ENCODE peak calls at places on chromosomes 13 and 19, in ten cellular contexts. U is cardiac muscle cell; R is SK-N-SH; M is esophagus squamous epithelium; D is naive thymus-derived CD4-positive, alpha-beta T cell; X is heart right ventricle; B is body of pancreas; O is AG04450; G is A549; V is Karpas-422. Y is an unnamed sample. For H3K9me3, the result is how much of the 10 kb centered on the place peaks cover.

GRCh38 chr19:38663156-38663651 is 15.8 kb downstream of the ACTN4 start:
- DNase-seq in R (no peak), U (peak), V (no peak), G (no peak), D (no peak), O (no peak), B (no peak), M (no peak), X (no peak), Y (no peak)

GRCh38 chr13:20353973-20354372 is 121.9 kb upstream of the GJB6 start:
- DNase-seq in U (no peak), V (peak), D (no peak), X (no peak), R (no peak), M (no peak), O (no peak), B (no peak), G (no peak), Y (no peak)

GRCh38 chr13:46640843-46641242 is 87.9 kb downstream of the LRCH1 start:
- DNase-seq in G (no peak), V (no peak), B (no peak), U (no peak), M (no peak), R (no peak), O (no peak), D (no peak), X (no peak), Y (no peak)

GRCh38 chr13:29428310-29428991 is 167.0 kb downstream of the SLC7A1 start:
- DNase-seq in U (peak), B (peak), O (no peak), D (no peak), R (peak), X (peak), G (no peak), M (no peak), V (no peak), Y (no peak)

GRCh38 chr13:80399340-80400163 is 58.6 kb upstream of the SPRY2 start:
- DNase-seq in G (no peak), X (no peak), D (no peak), O (no peak), U (no peak), V (no peak), R (no peak), M (no peak), B (peak), Y (no peak)

GRCh38 chr13:79659161-79659560 is 178.2 kb downstream of the NDFIP2 start:
- DNase-seq in M (no peak), G (no peak), B (peak), D (no peak), X (peak), O (no peak), R (peak), U (peak), V (no peak), Y (no peak)

GRCh38 chr19:39506944-39507714 is 7.8 kb upstream of the SELENOV start:
- DNase-seq in V (peak), M (no peak), D (peak), G (peak), O (no peak), R (peak), X (no peak), U (peak), B (peak), Y (peak)

GRCh38 chr19:39498262-39499081 is at the start of gene DLL3:
- DNase-seq in O (no peak), D (no peak), X (no peak), U (peak), V (no peak), R (peak), B (no peak), G (no peak), M (no peak), Y (no peak)

GRCh38 chr13:109088528-109088927 is 459.1 kb downstream of the MYO16 start:
- DNase-seq in V (no peak), X (no peak), G (no peak), M (no peak), R (no peak), B (no peak), O (no peak), D (no peak), U (no peak), Y (no peak)

GRCh38 chr13:36998624-36999041 is 507 bp downstream of the ALG5 start:
- DNase-seq in U (peak), X (peak), G (no peak), R (peak), V (peak), M (no peak), B (peak), D (peak), O (no peak), Y (peak)

GRCh38 chr13:99323488-99323887 is 16.3 kb upstream of the GPR183 start:
- DNase-seq in B (no peak), X (no peak), U (no peak), G (no peak), M (no peak), V (no peak), O (no peak), D (no peak), R (no peak), Y (no peak)

GRCh38 chr13:74093691-74094090 is 40.5 kb downstream of the KLF12 start:
- DNase-seq in U (no peak), B (no peak), M (no peak), O (no peak), X (no peak), R (no peak), D (no peak), V (no peak), G (no peak), Y (no peak)

GRCh38 chr19:37095859-37096258 is 17.6 kb downstream of the ZNF420 start:
- DNase-seq in U (no peak), B (no peak), M (no peak), G (peak), R (no peak), O (no peak), D (no peak), X (no peak), V (no peak), Y (no peak)
- H3K9me3 ChIP-seq in U (under half), B (under half), M (half or more), G (half or more), R (under half), O (under half), D (under half), X (half or more), V (under half), Y (under half)

GRCh38 chr13:82214341-82214740 is 1667.9 kb downstream of the SLITRK1 start:
- DNase-seq in G (no peak), M (no peak), D (no peak), X (no peak), U (no peak), O (no peak), R (no peak), B (no peak), V (no peak), Y (no peak)
- H3K4me3 ChIP-seq in G (no peak), M (no peak), D (no peak), X (no peak), U (no peak), O (no peak), R (no peak), B (no peak), V (no peak), Y (no peak)

GRCh38 chr19:47704656-47705055 is 8.6 kb upstream of the EHD2 start:
- DNase-seq in U (no peak), G (no peak), M (no peak), V (no peak), D (no peak), O (no peak), B (no peak), X (no peak), R (no peak), Y (no peak)
- H3K27ac ChIP-seq in U (no peak), G (no peak), M (peak), V (no peak), D (no peak), O (no peak), B (no peak), X (no peak), R (no peak), Y (no peak)

GRCh38 chr13:64029343-64030093 is 2613.9 kb upstream of the PCDH20 start:
- DNase-seq in R (no peak), M (no peak), V (no peak), G (peak), X (no peak), D (no peak), O (no peak), B (no peak), U (no peak), Y (no peak)
- H3K9me3 ChIP-seq in R (under half), M (under half), V (under half), G (under half), X (under half), D (under half), O (under half), B (under half), U (under half), Y (under half)

GRCh38 chr13:71760226-71760591 is 106.8 kb downstream of the DACH1 start:
- DNase-seq in X (no peak), R (no peak), V (no peak), O (no peak), U (no peak), M (no peak), D (no peak), B (no peak), G (no peak), Y (no peak)
- H3K4me3 ChIP-seq in X (no peak), R (no peak), V (no peak), O (no peak), U (no peak), M (no peak), D (no peak), B (no peak), G (no peak), Y (no peak)

GRCh38 chr13:33366469-33367062 is 81.0 kb upstream of the STARD13 start:
- DNase-seq in U (no peak), G (no peak), V (no peak), D (no peak), O (no peak), X (no peak), M (no peak), R (no peak), B (no peak), Y (no peak)

GRCh38 chr13:33364192-33364591 is 78.6 kb upstream of the STARD13 start:
- DNase-seq in D (no peak), V (no peak), O (no peak), U (no peak), G (no peak), B (no peak), R (no peak), X (no peak), M (no peak), Y (no peak)

GRCh38 chr13:33369073-33369472 is 83.5 kb upstream of the STARD13 start:
- DNase-seq in G (no peak), U (no peak), D (no peak), V (no peak), O (no peak), B (no peak), M (no peak), X (no peak), R (no peak), Y (no peak)

GRCh38 chr13:33367186-33367895 is 81.8 kb upstream of the STARD13 start:
- DNase-seq in D (no peak), V (no peak), X (no peak), R (peak), O (no peak), M (no peak), U (no peak), G (no peak), B (no peak), Y (no peak)

DNA sequence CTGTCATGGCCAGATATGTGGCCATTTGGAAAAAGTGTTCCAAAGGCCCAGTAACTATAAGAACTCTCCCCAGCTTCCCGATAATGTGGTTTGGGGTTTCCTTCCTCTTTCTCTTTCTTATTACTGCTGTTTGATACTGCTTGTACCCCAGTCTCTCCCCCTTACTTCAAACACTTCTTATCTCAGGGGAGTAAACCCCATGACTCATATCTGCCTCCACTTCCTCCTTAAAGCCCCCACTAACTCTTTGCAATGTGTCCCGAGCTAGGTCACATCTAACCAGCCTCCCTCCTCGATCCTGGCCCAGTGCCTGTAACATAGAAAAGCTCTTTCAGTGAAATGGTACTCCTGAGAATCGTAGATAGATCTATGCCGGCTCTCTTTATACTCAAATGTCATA is 82.4 kb upstream of the STARD13 start:
- DNase-seq in O (no peak), B (no peak), U (no peak), V (no peak), D (no peak), R (no peak), M (no peak), G (no peak), X (no peak), Y (no peak)
- H3K27ac ChIP-seq in O (no peak), B (peak), U (no peak), V (no peak), D (no peak), R (no peak), M (no peak), G (no peak), X (no peak), Y (no peak)

GRCh38 chr13:48831248-48831647 is 144.5 kb upstream of the FNDC3A start:
- DNase-seq in X (no peak), B (no peak), D (no peak), U (no peak), O (no peak), V (no peak), M (no peak), G (no peak), R (no peak), Y (no peak)

GRCh38 chr13:48826039-48826438 is 149.7 kb upstream of the FNDC3A start:
- DNase-seq in X (no peak), U (no peak), B (no peak), R (no peak), V (no peak), G (no peak), O (no peak), D (no peak), M (no peak), Y (no peak)

GRCh38 chr13:48827709-48828108 is 148.0 kb upstream of the FNDC3A start:
- DNase-seq in D (no peak), G (no peak), M (no peak), R (no peak), B (no peak), O (no peak), V (no peak), U (no peak), X (no peak), Y (no peak)

GRCh38 chr13:48829536-48829935 is 146.2 kb upstream of the FNDC3A start:
- DNase-seq in D (no peak), O (no peak), X (no peak), B (no peak), R (no peak), G (no peak), M (no peak), V (peak), U (no peak), Y (no peak)

DNA sequence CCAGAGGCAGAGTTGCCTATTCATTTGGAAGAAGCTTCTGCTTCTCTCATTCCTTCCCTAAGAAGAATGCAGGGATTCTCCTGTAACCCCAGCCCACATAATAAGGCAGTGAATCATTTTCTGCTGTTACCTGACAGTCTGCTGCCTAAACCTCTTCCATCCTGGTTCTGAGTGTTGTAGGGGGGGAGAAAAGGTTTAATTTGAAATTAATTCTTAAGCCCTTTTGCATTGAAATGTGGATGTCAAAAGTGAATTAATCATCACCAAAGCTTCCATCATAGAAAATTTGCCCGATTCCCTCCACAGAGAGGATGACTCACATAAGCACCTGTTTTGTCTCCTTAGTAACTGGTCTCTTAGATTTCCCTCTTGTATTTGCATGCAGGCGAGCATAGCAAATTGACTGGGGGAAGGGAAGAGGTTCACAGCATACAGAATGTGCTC is 146.7 kb upstream of the FNDC3A start:
- DNase-seq in B (peak), M (no peak), R (peak), G (peak), U (no peak), V (peak), X (no peak), O (no peak), D (no peak), Y (no peak)
- H3K9me3 ChIP-seq in B (under half), M (under half), R (under half), G (under half), U (under half), V (under half), X (under half), O (under half), D (under half), Y (under half)

DNA sequence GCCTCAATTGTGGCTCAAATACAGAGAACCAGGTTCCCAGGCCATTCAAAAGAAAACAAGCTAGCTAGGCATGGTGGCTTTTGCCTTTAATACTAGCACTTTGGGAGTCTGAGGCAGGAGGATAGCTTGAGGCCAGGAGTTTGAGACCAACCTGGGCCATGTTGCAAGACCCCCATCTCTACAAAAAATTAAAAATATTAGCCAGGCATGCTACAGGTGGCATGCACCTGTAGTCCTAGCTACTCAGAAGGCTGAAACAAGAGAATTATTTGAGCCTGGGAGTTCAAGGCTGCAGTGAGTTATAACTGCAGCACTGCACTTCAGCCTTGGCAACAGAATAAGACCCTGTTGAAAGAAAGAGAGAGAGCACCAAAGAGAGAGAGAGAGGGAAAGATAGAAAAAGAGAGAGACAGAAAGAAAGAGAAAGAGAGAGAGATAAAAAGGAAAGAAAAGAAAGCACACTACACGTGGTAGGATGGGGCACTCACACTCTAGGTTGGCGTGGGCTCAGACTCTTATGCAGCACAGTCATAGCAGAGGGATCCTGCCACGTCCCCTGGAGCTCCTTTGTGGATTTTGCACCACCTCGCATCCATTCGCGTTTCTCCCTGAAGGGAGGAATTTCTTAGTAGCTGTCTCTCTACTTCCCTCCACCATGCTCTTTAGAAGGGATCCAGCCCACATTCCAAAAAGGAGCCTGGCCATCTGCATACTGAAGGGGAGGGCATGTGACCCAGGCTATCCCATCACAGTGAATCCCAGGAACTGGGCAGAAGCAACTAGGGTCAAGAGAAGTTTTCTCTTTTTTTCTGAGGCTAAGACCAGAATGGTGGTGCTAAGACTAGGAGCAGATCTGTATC is 789.9 kb downstream of the UQCRFS1 start:
- DNase-seq in X (no peak), O (no peak), G (no peak), R (no peak), D (no peak), U (no peak), B (no peak), M (no peak), V (no peak), Y (no peak)
- H3K4me3 ChIP-seq in X (no peak), O (no peak), G (no peak), R (no peak), D (no peak), U (no peak), B (no peak), M (no peak), V (no peak), Y (no peak)

GRCh38 chr19:45408830-45409593 is 2.6 kb downstream of the POLR1G start:
- DNase-seq in R (no peak), D (no peak), X (no peak), V (no peak), G (no peak), O (no peak), B (no peak), M (no peak), U (no peak), Y (no peak)
- H3K27ac ChIP-seq in R (no peak), D (no peak), X (no peak), V (no peak), G (peak), O (no peak), B (no peak), M (no peak), U (no peak), Y (no peak)

GRCh38 chr19:21513651-21514050 is 8.2 kb downstream of the ZNF429 start:
- DNase-seq in X (no peak), U (no peak), G (no peak), B (no peak), O (no peak), R (no peak), V (no peak), M (no peak), D (no peak), Y (no peak)

DNA sequence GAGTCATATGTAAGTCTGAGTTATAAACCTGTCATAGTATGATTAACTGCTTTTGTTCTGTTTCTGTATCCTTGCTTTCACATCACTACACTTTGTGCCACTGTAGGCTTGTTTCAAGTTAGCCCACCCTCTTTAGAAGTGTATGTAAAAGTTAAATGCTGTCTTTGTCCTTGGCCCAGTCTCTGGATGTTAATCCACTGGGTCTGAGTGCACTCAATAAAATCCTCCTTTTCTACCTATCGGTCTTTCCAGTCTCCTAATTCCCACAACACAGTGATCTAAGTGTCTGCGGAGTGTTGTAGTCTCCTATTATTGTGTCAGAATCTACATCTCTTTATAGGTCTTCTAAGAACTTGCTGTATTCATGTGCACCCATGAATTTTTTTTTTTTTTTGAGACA is 14.1 kb downstream of the ZNF429 start:
- DNase-seq in V (peak), M (no peak), U (no peak), D (no peak), X (no peak), G (peak), O (no peak), R (no peak), B (no peak), Y (no peak)
- H3K9me3 ChIP-seq in V (under half), M (half or more), U (under half), D (under half), X (half or more), G (under half), O (under half), R (under half), B (under half), Y (under half)